ENCODE peak calls at places on chromosomes 6 and 20, in five cellular contexts. L is neural progenitor cell, R is GM23338, P is HCT116, I is OCI-LY7. Z is an unnamed sample.

GRCh38 chr6:152206072-152206818 is 398.8 kb downstream of the ESR1 start:
- DNase-seq in L (peak; percentile 57), R (peak; percentile 71), P (peak; percentile 13), I (peak; percentile 32), Z (no peak)

GRCh38 chr6:122789078-122789861 is at the start of gene SMPDL3A:
- DNase-seq in L (peak; percentile 88), R (peak; percentile 87), P (peak; percentile 57), I (no peak), Z (peak; percentile 62)

GRCh38 chr6:130966581-130966980 is 96.5 kb downstream of the EPB41L2 start:
- DNase-seq in L (no peak), R (no peak), P (no peak), I (no peak), Z (no peak)

GRCh38 chr6:152180601-152181000 is 373.1 kb downstream of the ESR1 start:
- DNase-seq in L (no peak), R (no peak), P (no peak), I (no peak), Z (no peak)

GRCh38 chr6:70479236-70479635 is 65.9 kb downstream of the FAM135A start:
- DNase-seq in L (peak; percentile 35), R (no peak), P (no peak), I (no peak), Z (no peak)

GRCh38 chr20:31717478-31717946 is 5.2 kb downstream of the BCL2L1 start:
- DNase-seq in L (no peak), R (no peak), P (no peak), I (no peak), Z (peak; percentile 68)

GRCh38 chr6:89369009-89369408 is 16.5 kb upstream of the UBE2J1 start:
- DNase-seq in L (peak; percentile 68), R (peak; percentile 70), P (no peak), I (peak; percentile 29), Z (peak; percentile 42)

GRCh38 chr6:21769405-21769851 is 175.9 kb downstream of the SOX4 start:
- DNase-seq in L (peak; percentile 80), R (peak; percentile 91), P (no peak), I (no peak), Z (no peak)

GRCh38 chr6:96777113-96777512 is 60.2 kb downstream of the GPR63 start:
- DNase-seq in L (no peak), R (no peak), P (no peak), I (no peak), Z (no peak)

GRCh38 chr20:37207176-37207575 is 27.8 kb upstream of the MROH8 start:
- DNase-seq in L (no peak), R (no peak), P (no peak), I (no peak), Z (no peak)

GRCh38 chr6:35677456-35677855 is 11.3 kb downstream of the FKBP5 start:
- DNase-seq in L (no peak), R (no peak), P (no peak), I (no peak), Z (no peak)

GRCh38 chr20:37309941-37310590 is 20.6 kb downstream of the MANBAL start:
- DNase-seq in L (no peak), R (no peak), P (no peak), I (no peak), Z (no peak)

GRCh38 chr6:66858196-66858595 is 1151.2 kb upstream of the EYS start:
- DNase-seq in L (no peak), R (no peak), P (no peak), I (no peak), Z (no peak)

GRCh38 chr20:58538752-58539151 is 23.6 kb upstream of the APCDD1L start:
- DNase-seq in L (no peak), R (no peak), P (no peak), I (no peak), Z (no peak)

GRCh38 chr20:10863337-10864060 is 189.7 kb upstream of the JAG1 start:
- DNase-seq in L (no peak), R (peak; percentile 11), P (peak; percentile 23), I (no peak), Z (no peak)

GRCh38 chr6:52877168-52877567 is 32.3 kb downstream of the GSTA3 start:
- DNase-seq in L (no peak), R (no peak), P (peak; percentile 29), I (no peak), Z (peak; percentile 81)

DNA sequence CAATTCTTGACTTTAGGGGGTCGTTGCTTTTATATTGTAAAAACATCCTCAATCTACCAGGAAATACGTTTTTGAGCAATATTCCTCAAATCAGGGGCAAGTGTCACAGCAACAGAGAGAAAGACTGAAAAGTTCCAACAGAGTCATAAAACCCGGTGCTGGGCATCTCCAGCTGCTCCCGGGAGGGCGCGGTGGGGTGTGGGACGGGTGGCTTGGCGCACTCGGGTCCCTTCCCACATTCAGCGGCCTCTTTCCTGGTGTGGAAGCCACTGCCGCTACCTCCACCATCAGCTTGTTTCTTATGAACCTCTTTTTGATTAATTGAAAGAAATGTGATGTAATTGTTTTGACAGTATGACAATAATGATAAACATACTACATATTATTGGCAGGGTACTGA is 98.2 kb downstream of the IRF4 start:
- DNase-seq in L (no peak), R (no peak), P (no peak), I (no peak), Z (no peak)
- H3K4me1 ChIP-seq in L (no peaks in the 10 kb centered on the region), R (no peaks in the 10 kb centered on the region), P (no peaks in the 10 kb centered on the region), I (peaks cover 16% of the 10 kb centered on the region), Z (no peaks in the 10 kb centered on the region)

DNA sequence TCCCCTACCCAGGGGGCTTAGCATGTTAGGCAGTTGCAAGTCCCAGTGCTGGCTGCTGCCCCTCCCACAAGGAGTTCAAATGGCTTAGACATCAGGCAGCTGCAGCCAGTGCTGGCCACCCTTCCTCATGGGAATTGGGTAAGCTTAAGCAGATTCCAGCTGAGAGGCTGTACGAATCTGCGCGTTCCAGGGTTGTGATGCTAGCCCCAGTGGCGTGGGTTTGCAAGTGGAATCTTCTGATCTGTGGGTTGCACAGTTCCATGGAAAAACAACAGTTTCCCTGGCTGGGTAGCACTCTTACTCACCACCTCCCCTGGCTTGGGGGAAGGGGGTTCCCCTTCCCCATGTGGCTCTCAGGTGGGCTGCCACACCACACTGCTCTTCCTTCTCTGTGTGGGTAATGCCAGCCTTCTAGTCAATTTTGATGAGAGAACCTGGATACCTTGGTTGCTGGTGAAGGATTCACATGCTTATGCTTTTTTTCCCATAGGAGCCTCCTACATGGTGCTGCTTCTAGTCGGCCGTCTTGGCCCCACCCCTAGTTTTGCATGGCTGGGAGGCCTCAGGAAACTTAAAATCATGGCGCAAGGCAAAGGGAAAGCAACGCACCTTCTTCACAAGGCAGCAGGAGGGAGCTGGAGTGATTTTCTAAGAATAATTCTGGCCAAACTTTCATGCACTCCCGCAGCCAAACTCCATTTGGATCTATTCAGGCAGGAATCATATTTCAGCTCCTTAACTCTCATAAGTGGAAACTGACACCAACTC is 13.0 kb downstream of the DYNLT2 start:
- DNase-seq in L (no peak), R (peak; percentile 30), P (no peak), I (no peak), Z (no peak)
- TF ChIP-seq EZH2phosphoT487 in L (no peak), R (no peak), P (no peak), I (no peak), Z (no peak)

DNA sequence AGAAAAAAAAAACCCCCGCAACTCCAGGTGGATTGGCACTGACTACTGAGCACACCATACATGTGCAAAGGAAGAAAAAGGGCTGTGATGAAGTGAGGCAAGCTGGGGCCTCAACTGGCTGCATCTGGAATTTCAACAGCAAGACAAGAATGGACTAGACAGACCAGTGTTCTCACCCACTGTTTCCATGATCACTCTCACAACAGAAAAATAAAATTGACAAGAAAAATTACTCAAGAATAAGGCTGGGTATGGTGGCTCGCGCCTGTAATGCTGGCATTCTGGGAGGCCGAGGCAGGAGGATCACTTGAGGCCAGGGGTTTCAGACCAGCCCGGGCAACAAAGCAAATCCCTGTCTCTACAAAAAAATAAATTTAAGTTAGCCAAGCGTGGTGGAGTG is 18.8 kb downstream of the ZNF217 start:
- DNase-seq in L (no peak), R (no peak), P (no peak), I (no peak), Z (no peak)
- H3K4me1 ChIP-seq in L (peaks cover 10% of the 10 kb centered on the region), R (peaks cover 4% of the 10 kb centered on the region), P (peaks cover 14% of the 10 kb centered on the region), I (peaks cover 20% of the 10 kb centered on the region), Z (peaks cover 17% of the 10 kb centered on the region)

DNA sequence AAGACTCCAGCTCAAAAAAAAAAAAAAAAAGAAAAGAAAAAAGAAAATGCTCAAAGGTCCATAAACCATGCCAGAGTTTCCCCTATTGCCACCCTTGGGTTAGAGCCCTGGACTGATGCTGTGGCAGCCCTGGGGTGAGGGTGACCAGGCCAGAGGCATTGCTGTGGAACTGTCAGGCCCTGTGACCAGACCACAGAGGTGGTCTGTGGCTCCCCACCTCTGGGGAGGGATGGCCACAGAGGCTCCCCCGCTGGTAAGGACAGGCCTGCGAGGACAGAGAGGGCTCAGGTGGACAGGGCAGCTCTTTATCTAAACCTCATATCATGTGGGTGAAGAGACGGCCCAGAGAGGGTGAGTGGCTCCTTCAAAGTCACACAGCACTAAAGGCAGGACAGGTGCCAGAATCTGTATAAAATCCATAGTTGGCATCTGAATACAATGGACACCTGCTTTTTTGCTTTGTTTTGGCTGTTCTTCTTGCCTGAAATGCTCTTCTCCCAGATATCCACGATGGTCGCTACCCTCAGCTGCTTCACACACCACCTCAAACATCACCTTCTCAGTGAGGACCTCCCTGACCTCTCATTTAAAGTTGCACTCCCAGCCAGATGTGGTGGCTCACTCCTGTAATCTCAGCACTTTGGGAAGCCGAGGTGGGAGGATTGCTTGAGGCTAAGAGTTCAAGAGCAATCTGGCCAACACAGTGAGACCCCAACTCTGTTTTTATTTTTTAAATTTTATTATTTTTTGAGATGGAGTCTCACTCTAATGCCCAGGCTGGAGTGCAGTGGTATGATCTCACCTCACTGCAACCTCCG is 22.5 kb upstream of the SPDEF start:
- DNase-seq in L (no peak), R (no peak), P (no peak), I (no peak), Z (no peak)
- TF ChIP-seq EZH2phosphoT487 in L (no peak), R (no peak), P (no peak), I (no peak), Z (no peak)

DNA sequence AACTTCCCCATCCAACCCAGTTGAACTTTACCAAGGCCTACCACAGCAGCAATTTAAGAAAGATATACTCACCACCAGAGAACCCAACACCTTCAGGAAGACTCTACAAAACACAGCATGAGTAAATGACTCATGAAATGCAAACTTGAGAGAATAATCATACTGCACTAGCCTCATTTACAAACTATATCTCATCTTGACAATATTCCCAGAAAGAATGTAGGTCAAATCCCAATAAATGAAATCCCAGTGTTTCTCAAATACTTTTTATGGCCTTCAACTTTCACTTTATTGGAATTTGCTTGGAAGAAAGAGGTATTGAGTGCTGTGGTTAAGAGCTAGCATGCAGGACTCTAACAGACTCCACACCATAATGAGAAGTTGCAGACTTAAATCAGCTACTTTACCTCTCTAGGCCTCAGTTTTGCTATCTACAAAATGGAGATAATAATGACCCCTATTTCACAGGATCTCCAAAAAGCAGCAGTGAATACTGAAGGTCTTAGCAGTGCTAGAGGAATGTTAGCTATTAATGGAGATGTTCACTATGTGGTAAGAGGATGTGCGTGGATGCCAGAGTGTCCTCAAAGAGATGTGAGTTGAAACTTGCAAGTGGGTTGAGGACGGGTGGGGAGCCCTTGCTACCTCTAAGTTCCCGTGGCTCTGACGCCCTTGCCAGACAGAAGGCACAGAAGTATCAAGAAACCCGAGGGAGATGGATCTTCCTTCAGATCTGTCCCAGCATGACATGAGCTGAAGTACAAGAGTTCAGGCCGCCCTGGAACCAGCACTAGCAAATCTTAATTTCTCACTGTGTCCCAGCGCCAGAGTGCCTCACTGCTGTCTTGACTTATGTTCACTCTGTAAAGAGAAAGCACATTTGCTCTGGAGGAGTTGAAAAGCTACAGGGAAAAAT is 59.7 kb downstream of the FYN start:
- DNase-seq in L (no peak), R (no peak), P (no peak), I (no peak), Z (no peak)
- H3K4me1 ChIP-seq in L (peaks cover 4% of the 10 kb centered on the region), R (no peaks in the 10 kb centered on the region), P (peaks cover 17% of the 10 kb centered on the region), I (no peaks in the 10 kb centered on the region), Z (no peaks in the 10 kb centered on the region)